ENCODE peak calls at places on chromosomes 11 and 22, in ten cellular contexts. J is GF-D8; N is effector CD4-positive, alpha-beta T cell; S is neural crest cell; V is fibroblast of villous mesenchyme; O is H7; U is glutamatergic neuron; Y is GM12891; T is OCI-LY7; H is ACHN. C is an unnamed sample.

GRCh38 chr22:22018825-22019658 is 36.5 kb upstream of the TOP3B start:
- DNase-seq in S (no peak), T (no peak), H (no peak), Y (no peak), O (no peak), J (no peak), N (no peak), U (no peak), V (no peak), C (no peak)

GRCh38 chr11:3836903-3837302 is 3.9 kb downstream of the RHOG start:
- DNase-seq in V (no peak), U (no peak), S (no peak), H (no peak), J (peak), N (peak), T (peak), Y (no peak), O (no peak), C (no peak)

GRCh38 chr22:36977401-36977861 is 41.8 kb downstream of the TST start:
- DNase-seq in V (peak), Y (peak), N (peak), H (no peak), U (peak), O (peak), S (peak), J (no peak), T (peak), C (no peak)

GRCh38 chr11:65646921-65647701 is 9.2 kb downstream of the SIPA1 start:
- DNase-seq in V (no peak), Y (no peak), U (peak), T (no peak), S (no peak), H (no peak), N (no peak), J (no peak), O (peak), C (no peak)

GRCh38 chr11:85665756-85666155 is 827 bp upstream of the CREBZF start:
- DNase-seq in S (no peak), Y (no peak), V (peak), N (no peak), H (no peak), O (no peak), J (no peak), T (no peak), U (no peak), C (no peak)

GRCh38 chr11:76698321-76699043 is 27.9 kb upstream of the LRRC32 start:
- DNase-seq in V (no peak), T (peak), J (no peak), H (peak), O (peak), S (no peak), N (no peak), U (no peak), Y (no peak), C (no peak)

GRCh38 chr11:62150887-62151736 is 27.3 kb downstream of the INCENP start:
- DNase-seq in O (no peak), H (no peak), Y (no peak), J (no peak), N (no peak), S (no peak), U (no peak), T (no peak), V (no peak), C (no peak)

GRCh38 chr11:125921042-125921441 is 16.7 kb downstream of the DDX25 start:
- DNase-seq in T (no peak), N (no peak), O (no peak), S (no peak), J (no peak), V (no peak), H (no peak), Y (no peak), U (no peak), C (no peak)

GRCh38 chr11:17743026-17743807 is 8.6 kb downstream of the KCNC1 start:
- DNase-seq in T (no peak), N (no peak), H (no peak), O (no peak), V (no peak), S (no peak), Y (no peak), J (no peak), U (peak), C (no peak)

GRCh38 chr11:126573325-126574076 is 218.0 kb downstream of the ST3GAL4 start:
- DNase-seq in V (no peak), O (peak), H (no peak), T (no peak), Y (no peak), N (no peak), J (no peak), U (no peak), S (peak), C (no peak)

GRCh38 chr22:46853191-46853590 is 90.7 kb downstream of the TBC1D22A start:
- DNase-seq in N (no peak), Y (no peak), H (no peak), J (no peak), V (no peak), O (no peak), T (no peak), S (no peak), U (no peak), C (no peak)

GRCh38 chr22:22886546-22886945 is 1.1 kb upstream of the IGLL5 start:
- DNase-seq in J (no peak), U (no peak), V (no peak), O (peak), S (no peak), H (no peak), T (no peak), Y (no peak), N (no peak), C (no peak)

GRCh38 chr11:9462172-9462799 is 1.5 kb downstream of the ZNF143 start:
- DNase-seq in H (no peak), J (no peak), T (peak), U (no peak), S (no peak), Y (no peak), V (peak), N (no peak), O (no peak), C (no peak)

GRCh38 chr22:48353116-48353947 is 1474.3 kb downstream of the BRD1 start:
- DNase-seq in Y (no peak), T (no peak), J (no peak), S (no peak), N (no peak), H (no peak), O (no peak), V (no peak), U (no peak), C (no peak)

GRCh38 chr11:88174627-88175003 is 628 bp downstream of the RAB38 start:
- DNase-seq in U (peak), J (no peak), S (peak), O (peak), T (peak), V (peak), Y (no peak), H (peak), N (no peak), C (no peak)

GRCh38 chr11:100816823-100817222 is 129.7 kb downstream of the ARHGAP42 start:
- DNase-seq in O (no peak), S (no peak), Y (no peak), U (no peak), T (no peak), V (no peak), N (no peak), H (no peak), J (no peak), C (no peak)

GRCh38 chr11:60895687-60896086 is 10.7 kb downstream of the PRPF19 start:
- DNase-seq in V (no peak), J (no peak), T (no peak), O (no peak), U (no peak), H (no peak), N (no peak), S (no peak), Y (no peak), C (no peak)

GRCh38 chr11:127369301-127369968 is 368.9 kb upstream of the KIRREL3 start:
- DNase-seq in N (no peak), U (no peak), J (no peak), S (no peak), O (no peak), V (no peak), T (no peak), Y (no peak), H (no peak), C (no peak)

GRCh38 chr11:71244116-71244815 is 8.1 kb downstream of the SHANK2 start:
- DNase-seq in O (peak), J (no peak), S (no peak), U (no peak), Y (no peak), T (no peak), V (peak), H (no peak), N (no peak), C (no peak)